ENCODE peak calls at places on chromosome 10, in five cellular contexts. I is transverse colon, T is Peyer's patch, Z is HCT116, G is cardiac muscle cell. A is an unnamed sample. For H3K4me1, the result is how much of the 10 kb centered on the place peaks cover.

GRCh38 chr10:7035111-7035761 is 375.6 kb downstream of the SFMBT2 start:
- DNase-seq in I (no peak), T (no peak), Z (no peak), G (no peak), A (no peak)

GRCh38 chr10:89079991-89080390 is 89.4 kb downstream of the FAS start:
- DNase-seq in I (no peak), T (no peak), Z (no peak), G (no peak), A (no peak)

GRCh38 chr10:784759-785538 is 95.5 kb upstream of the DIP2C start:
- DNase-seq in I (peak), T (peak), Z (peak), G (peak), A (peak)

GRCh38 chr10:11610855-11611247 is 599 bp downstream of the USP6NL start:
- DNase-seq in I (peak), T (peak), Z (no peak), G (peak), A (no peak)

GRCh38 chr10:128326251-128326650 is 200.0 kb upstream of the MKI67 start:
- DNase-seq in I (no peak), T (no peak), Z (no peak), G (no peak), A (no peak)

GRCh38 chr10:119207713-119208552 is 562 bp downstream of the GRK5 start:
- DNase-seq in I (peak), T (peak), Z (no peak), G (peak), A (peak)

GRCh38 chr10:59301067-59301674 is 61.2 kb downstream of the FAM13C start:
- DNase-seq in I (no peak), T (no peak), Z (no peak), G (no peak), A (no peak)

GRCh38 chr10:96618648-96619047 is 31.8 kb upstream of the TM9SF3 start:
- DNase-seq in I (peak), T (no peak), Z (no peak), G (peak), A (no peak)

GRCh38 chr10:8042864-8043568 is 11.5 kb upstream of the GATA3 start:
- DNase-seq in I (no peak), T (no peak), Z (no peak), G (no peak), A (no peak)

GRCh38 chr10:24518981-24519597 is 204.6 kb downstream of the ARHGAP21 start:
- DNase-seq in I (peak), T (peak), Z (peak), G (peak), A (peak)

GRCh38 chr10:58048936-58049335 is 218.8 kb downstream of the IPMK start:
- DNase-seq in I (no peak), T (no peak), Z (no peak), G (no peak), A (no peak)

GRCh38 chr10:122648599-122649428 is 50.8 kb downstream of the C10orf120 start:
- DNase-seq in I (peak), T (peak), Z (peak), G (peak), A (peak)

GRCh38 chr10:90087197-90088007 is 386.0 kb downstream of the KIF20B start:
- DNase-seq in I (no peak), T (no peak), Z (peak), G (no peak), A (no peak)

GRCh38 chr10:78472542-78472890 is 438.9 kb downstream of the RPS24 start:
- DNase-seq in I (no peak), T (peak), Z (no peak), G (peak), A (peak)

GRCh38 chr10:109978481-109978880 is 29.3 kb upstream of the ADD3 start:
- DNase-seq in I (peak), T (peak), Z (peak), G (peak), A (peak)

GRCh38 chr10:16835223-16835622 is 18.0 kb upstream of the RSU1 start:
- DNase-seq in I (no peak), T (no peak), Z (no peak), G (no peak), A (no peak)

GRCh38 chr10:84994722-84995121 is 666.3 kb downstream of the CCSER2 start:
- DNase-seq in I (no peak), T (no peak), Z (no peak), G (no peak), A (no peak)

GRCh38 chr10:72316748-72317435 is 37.8 kb downstream of the DNAJB12 start:
- DNase-seq in I (peak), T (peak), Z (no peak), G (no peak), A (peak)

GRCh38 chr10:78277267-78277666 is 243.6 kb downstream of the RPS24 start:
- DNase-seq in I (no peak), T (no peak), Z (no peak), G (no peak), A (no peak)

GRCh38 chr10:59876695-59877094 is 29.7 kb downstream of the CCDC6 start:
- DNase-seq in I (no peak), T (no peak), Z (no peak), G (no peak), A (no peak)

GRCh38 chr10:84539244-84539643 is 210.9 kb downstream of the CCSER2 start:
- DNase-seq in I (no peak), T (no peak), Z (no peak), G (no peak), A (no peak)

GRCh38 chr10:106857213-106857612 is 307.3 kb downstream of the SORCS1 start:
- DNase-seq in I (no peak), T (no peak), Z (no peak), G (no peak), A (no peak)

GRCh38 chr10:47299989-47300931 is at the start of gene GDF10:
- DNase-seq in I (no peak), T (no peak), Z (no peak), G (peak), A (no peak)

GRCh38 chr10:101013365-101013825 is 13.8 kb downstream of the LZTS2 start:
- DNase-seq in I (no peak), T (no peak), Z (no peak), G (no peak), A (no peak)

GRCh38 chr10:124875596-124875995 is 66.3 kb upstream of the ZRANB1 start:
- DNase-seq in I (no peak), T (no peak), Z (peak), G (no peak), A (no peak)

GRCh38 chr10:104232613-104233102 is 494 bp upstream of the CFAP43 start:
- DNase-seq in I (no peak), T (peak), Z (no peak), G (no peak), A (no peak)

GRCh38 chr10:101721806-101722205 is 26.8 kb upstream of the FBXW4 start:
- DNase-seq in I (no peak), T (no peak), Z (no peak), G (no peak), A (no peak)

GRCh38 chr10:79071535-79071923 is 2.8 kb downstream of the ZMIZ1 start:
- DNase-seq in I (no peak), T (no peak), Z (no peak), G (no peak), A (no peak)

GRCh38 chr10:26334232-26334931 is 103.8 kb upstream of the APBB1IP start:
- DNase-seq in I (no peak), T (no peak), Z (no peak), G (no peak), A (no peak)

GRCh38 chr10:26331376-26331775 is 106.8 kb upstream of the APBB1IP start:
- DNase-seq in I (no peak), T (no peak), Z (no peak), G (no peak), A (no peak)

GRCh38 chr10:26336979-26337378 is 101.2 kb upstream of the APBB1IP start:
- DNase-seq in I (no peak), T (no peak), Z (no peak), G (no peak), A (no peak)

GRCh38 chr10:26334932-26335573 is 103.1 kb upstream of the APBB1IP start:
- DNase-seq in I (peak), T (peak), Z (peak), G (peak), A (peak)

DNA sequence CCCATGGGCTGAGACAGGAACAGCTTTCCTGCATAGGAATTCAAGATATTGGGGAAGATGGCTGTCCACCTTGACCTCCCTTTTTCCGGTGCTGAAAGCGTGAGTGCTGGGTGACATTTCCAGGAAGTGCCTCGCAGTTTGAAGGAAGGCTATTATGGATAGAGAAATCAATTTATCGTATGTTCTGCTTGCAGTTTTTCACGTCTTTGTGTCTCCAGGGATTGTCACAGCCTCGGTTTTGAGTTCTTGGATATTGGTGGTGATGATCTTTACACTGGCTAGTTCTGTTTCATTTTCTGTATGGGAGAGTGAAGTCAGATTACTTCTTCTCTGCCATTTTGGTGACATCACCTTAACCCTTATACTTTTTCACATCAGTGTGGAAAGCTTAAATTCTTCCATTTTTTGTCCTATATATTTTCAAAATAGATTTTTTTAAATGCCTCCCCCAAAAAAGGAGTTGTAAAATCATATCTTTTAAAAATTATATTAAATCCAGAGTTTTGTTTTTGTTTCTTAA is 102.5 kb upstream of the APBB1IP start:
- DNase-seq in I (no peak), T (no peak), Z (no peak), G (no peak), A (no peak)
- H3K4me3 ChIP-seq in I (peak), T (peak), Z (peak), G (no peak), A (no peak)

GRCh38 chr10:70479626-70480253 is 1.2 kb downstream of the PALD1 start:
- DNase-seq in I (peak), T (no peak), Z (no peak), G (no peak), A (no peak)
- H3K4me1 ChIP-seq in I (under half), T (under half), Z (half or more), G (under half), A (under half)

DNA sequence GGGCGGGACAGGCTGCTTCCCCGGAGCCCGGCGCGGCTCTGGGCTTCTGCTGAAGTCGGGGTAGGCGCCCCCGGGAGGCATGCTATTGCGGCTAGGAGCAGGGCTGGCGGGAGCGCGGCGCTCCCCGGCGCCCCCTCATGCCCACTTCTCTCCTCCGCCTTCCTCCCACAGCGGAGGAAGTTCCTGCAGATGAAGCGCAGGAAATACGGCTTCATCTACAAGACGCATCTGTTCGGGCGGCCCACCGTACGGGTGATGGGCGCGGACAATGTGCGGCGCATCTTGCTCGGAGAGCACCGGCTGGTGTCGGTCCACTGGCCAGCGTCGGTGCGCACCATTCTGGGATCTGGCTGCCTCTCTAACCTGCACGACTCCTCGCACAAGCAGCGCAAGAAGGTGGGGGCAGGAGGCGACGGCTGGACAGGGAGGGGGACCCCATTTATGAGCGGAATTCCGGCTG is 474 bp downstream of the CYP26A1 start:
- DNase-seq in I (no peak), T (no peak), Z (no peak), G (no peak), A (no peak)
- TF ChIP-seq CTCF in I (no peak), T (no peak), Z (peak), G (no peak), A (no peak)

DNA sequence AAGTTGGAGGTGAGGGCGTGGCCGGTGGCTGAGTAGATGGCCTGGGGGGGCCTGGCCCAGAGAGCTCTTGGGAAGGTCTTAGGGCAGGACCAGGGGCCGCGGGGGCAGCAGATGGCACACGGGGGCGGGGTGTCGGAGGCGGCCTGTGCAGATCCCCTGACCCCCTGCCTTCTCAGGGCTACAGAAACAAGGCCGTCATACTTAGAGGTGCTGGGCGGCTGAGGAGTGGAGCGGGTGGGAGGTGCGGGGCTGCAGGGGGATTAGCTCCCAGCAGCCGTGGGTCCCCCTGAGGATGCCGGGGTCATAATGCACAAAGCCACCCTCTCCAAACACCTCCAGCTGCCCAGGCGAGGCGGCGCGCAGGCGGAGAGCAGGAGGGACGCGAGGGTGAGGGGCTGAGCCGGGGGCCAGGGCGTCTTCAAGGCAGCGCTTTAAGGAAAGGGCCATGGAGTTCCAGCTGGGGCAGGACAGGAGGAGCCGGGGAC is 40.4 kb upstream of the ZNF32 start:
- DNase-seq in I (no peak), T (no peak), Z (no peak), G (no peak), A (no peak)
- H3K4me3 ChIP-seq in I (peak), T (peak), Z (no peak), G (no peak), A (no peak)

GRCh38 chr10:132407846-132408278 is 10.9 kb downstream of the PWWP2B start:
- DNase-seq in I (peak), T (peak), Z (no peak), G (no peak), A (no peak)
- H3K4me1 ChIP-seq in I (under half), T (under half), Z (under half), G (under half), A (under half)

A was measured in BE2C.